ENCODE peak calls at places on chromosomes 3 and 15, in four cellular contexts. P is colonic mucosa, W is endodermal cell, I is neural progenitor cell. R is an unnamed sample.

GRCh38 chr3:141392018-141392370 is 23.7 kb downstream of the ZBTB38 start:
- DNase-seq in P (no peak), W (no peak), I (no peak), R (no peak)

GRCh38 chr3:52689151-52689550 is 3.3 kb downstream of the GNL3 start:
- DNase-seq in W (no peak), P (no peak), I (no peak), R (no peak)

GRCh38 chr3:126914226-126914625 is 68.7 kb upstream of the PLXNA1 start:
- DNase-seq in P (no peak), W (no peak), I (no peak), R (no peak)

GRCh38 chr3:99901200-99901926 is 83.7 kb downstream of the CMSS1 start:
- DNase-seq in I (no peak), P (no peak), W (no peak), R (no peak)

GRCh38 chr15:101043011-101043410 is 123.9 kb downstream of the LRRK1 start:
- DNase-seq in I (no peak), W (peak; percentile 42), P (no peak), R (no peak)

GRCh38 chr3:126971891-126972351 is 11.0 kb upstream of the PLXNA1 start:
- DNase-seq in W (peak; percentile 71), I (peak; percentile 49), P (peak; percentile 66), R (no peak)

GRCh38 chr15:72749700-72750099 is 33.9 kb downstream of the ADPGK start:
- DNase-seq in P (no peak), I (no peak), W (no peak), R (no peak)

GRCh38 chr15:71136159-71137137 is 21.2 kb downstream of the THSD4 start:
- DNase-seq in W (peak; percentile 78), P (no peak), I (no peak), R (peak; percentile 80)

GRCh38 chr15:64455951-64456350 is 4.4 kb upstream of the ZNF609 start:
- DNase-seq in I (peak; percentile 54), W (no peak), P (peak; percentile 29), R (no peak)

DNA sequence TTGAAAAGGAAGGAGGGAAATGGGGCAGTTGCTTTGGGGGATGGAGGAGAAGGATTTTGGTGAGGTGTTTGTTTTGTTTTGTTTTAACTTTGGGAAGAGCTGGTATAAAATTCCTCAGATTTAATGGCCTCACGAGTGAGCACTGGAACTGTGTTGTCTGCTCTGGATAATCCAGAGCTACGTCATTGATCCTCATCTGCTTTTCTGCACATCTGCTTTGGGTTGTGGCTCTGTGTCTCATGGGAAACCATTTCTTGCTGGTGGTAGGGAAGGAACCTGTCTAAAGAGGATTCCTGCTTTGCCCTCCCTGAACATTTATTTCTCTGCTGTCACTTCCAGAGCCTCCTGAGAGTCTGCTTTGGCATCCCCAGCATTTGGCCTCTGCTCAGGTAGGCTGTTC is 3.1 kb downstream of the SNRK start:
- DNase-seq in I (no peak), W (no peak), P (no peak), R (no peak)
- H3K9ac ChIP-seq in I (no peak overlapping the region), W (no peak overlapping the region), P (peak overlapping the region; percentile 49), R (no peak overlapping the region)

DNA sequence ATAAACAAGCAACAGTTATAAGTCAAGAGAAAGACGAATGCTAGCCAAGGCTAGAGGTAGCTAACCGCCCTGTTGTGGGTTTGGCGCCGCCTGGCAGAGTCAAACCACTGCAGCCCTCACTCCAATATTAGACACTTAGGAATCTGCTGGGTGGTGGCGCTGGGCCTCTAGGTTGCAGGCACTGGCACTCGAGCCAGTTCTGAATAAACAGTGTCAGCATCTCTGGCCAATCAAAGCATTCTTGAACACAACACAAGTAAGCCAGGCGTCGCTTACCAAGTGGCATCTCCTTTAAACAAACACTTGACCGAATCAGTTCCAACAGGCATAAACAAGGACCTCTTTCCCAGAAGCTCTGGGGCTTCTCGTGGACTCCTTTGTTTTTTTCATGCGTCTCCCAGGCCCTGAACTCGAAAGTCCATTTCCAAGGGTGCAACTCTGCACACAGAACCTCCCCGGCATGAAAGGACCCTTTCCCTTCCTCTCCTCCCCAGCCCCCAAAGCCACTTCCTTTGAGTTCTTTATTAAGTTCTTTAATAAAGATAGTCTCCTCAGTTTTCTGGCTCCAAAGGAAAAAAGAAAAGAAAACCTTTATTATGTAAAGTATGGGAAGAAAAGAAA is 82.3 kb downstream of the LRIG1 start:
- DNase-seq in I (no peak), W (no peak), P (no peak), R (no peak)
- H3K4me3 ChIP-seq in I (no peak overlapping the region), W (no peak overlapping the region), P (no peak overlapping the region), R (no peak overlapping the region)

DNA sequence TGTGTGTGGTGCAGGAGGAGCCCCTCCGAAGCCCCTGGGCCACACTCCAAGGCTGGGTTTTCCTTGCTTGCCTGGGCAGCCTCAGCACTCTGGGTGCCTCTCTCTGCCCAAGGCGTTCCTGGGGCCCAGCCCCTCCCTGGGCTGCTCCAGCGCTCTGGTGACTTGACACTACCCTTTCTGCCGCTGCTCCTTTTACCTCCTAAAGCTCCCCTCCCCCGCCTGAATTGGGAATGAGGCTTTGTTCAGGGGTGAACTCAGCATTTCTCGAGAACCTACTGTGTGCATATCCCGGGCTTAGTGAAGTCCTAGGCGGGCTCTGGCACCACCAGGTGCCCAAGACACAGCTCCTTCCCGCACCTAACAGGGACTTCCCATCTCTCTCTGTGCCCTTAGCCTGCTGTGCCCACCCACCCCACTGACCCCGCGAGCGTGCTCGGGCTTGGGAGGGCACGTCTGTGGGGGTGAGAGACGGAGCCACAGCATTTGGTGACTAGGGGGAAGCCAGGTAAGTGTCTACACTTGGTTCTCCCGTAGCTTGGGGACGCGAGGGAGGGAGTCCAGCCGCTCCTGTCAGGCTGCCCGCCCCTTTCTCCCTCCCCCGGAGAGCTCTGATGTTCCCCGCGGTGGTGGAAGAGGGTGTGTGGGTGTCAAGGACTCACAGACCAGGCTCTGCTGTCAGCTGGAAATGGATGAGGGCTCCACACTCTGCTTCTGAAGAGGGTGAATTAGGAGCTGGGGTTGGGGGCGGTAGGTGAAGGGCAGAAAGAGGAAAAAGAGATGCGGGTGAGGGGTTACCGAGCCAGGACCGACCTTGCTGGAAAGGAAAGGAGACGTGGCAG is 1.1 kb upstream of the BAHD1 start:
- DNase-seq in P (peak; percentile 59), I (peak; percentile 77), W (peak; percentile 89), R (peak; percentile 58)
- H3K9ac ChIP-seq in P (peak overlapping the region; percentile 81), I (no peak overlapping the region), W (peak overlapping the region; percentile 47), R (peak overlapping the region; percentile 92)

DNA sequence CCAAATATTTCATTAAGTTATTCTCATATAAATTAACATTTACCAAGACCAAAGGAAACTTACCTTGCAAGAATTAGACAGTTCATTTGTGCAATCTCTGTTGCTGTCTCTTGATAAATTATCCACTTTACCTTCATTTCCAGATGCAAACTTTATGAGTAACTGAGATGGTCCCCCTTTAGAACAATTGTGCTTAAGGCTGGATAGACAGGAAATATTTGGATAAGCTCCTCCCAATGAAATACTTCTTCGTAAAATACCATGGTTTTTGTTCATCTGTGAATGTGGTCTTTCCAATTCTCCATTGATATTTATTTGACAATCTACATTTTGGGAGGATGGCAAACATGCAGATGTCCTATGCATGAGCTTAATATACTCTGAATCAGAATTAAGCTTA is 78.2 kb downstream of the NEDD4 start:
- DNase-seq in I (no peak), W (no peak), P (no peak), R (no peak)
- H3K4me3 ChIP-seq in I (no peak overlapping the region), W (no peak overlapping the region), P (no peak overlapping the region), R (no peak overlapping the region)

DNA sequence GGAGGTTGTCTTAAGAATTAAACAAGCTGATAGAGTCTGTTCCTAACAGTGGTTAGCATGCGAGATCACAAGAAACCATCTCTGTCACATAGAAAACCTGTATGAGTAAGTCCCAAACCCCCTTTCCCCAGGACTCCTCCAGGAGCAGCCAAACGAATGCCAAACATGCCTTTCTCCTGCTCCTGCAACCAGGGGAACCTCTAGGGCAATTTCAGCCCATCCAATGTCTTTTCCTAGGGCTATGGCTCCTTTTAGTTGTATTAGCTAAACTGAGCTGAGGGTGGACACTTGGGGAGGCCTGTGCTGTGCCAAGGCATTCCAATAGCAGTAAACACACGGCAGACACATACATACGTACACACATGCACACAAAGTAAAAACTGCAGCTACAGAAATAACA is 36.5 kb upstream of the TIMP4 start:
- DNase-seq in P (no peak), W (no peak), I (no peak), R (peak; percentile 28)
- H3K9ac ChIP-seq in P (peak overlapping the region; percentile 37), W (no peak overlapping the region), I (no peak overlapping the region), R (no peak overlapping the region)

GRCh38 chr3:53773330-53773583 is 73.0 kb downstream of the CHDH start:
- DNase-seq in I (no peak), W (peak; percentile 44), P (no peak), R (no peak)

GRCh38 chr3:53775018-53775417 is 71.2 kb downstream of the CHDH start:
- DNase-seq in I (no peak), W (no peak), P (no peak), R (no peak)

GRCh38 chr3:53774414-53774813 is 71.8 kb downstream of the CHDH start:
- DNase-seq in P (no peak), I (no peak), W (no peak), R (no peak)

GRCh38 chr3:53773586-53774368 is 72.4 kb downstream of the CHDH start:
- DNase-seq in W (no peak), P (no peak), I (no peak), R (no peak)

DNA sequence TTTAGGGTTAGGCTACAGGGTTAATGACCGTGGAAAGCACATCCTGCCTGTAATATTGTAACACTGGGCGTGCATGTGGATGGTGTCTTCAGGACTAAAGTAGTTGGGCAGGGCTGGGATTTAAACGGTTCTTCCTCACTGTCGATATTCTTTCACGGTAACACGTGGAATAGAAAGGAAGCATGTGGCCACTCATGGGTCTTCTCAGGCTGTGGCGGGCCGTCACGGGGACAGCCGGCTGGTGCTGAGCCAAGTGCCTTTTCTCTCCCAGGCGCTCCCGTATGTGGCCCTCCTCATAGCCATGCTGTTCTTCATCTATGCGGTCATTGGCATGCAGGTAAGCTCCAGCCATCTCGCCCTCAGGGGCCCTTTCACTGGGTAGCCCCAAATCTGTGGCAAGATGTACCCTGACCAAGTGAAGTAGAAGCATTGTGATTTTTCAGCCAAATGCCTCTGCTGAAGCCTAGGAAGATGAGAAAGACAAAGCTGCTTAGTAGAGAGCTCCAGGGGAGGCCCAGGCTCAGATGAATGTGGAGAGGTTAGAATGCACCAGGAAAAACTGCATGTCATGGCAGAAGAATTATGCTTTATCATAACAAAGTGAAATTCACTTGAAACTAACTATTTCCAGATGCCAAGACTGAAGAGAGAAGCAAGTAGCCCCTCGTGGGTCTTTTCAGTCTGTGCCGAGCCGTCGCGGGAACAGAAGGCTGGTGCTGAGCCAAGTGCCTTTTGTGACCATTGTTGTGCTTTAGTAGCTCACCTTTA is 73.5 kb downstream of the CHDH start:
- DNase-seq in P (no peak), I (no peak), W (peak; percentile 47), R (no peak)
- H3K4me3 ChIP-seq in P (no peak overlapping the region), I (no peak overlapping the region), W (no peak overlapping the region), R (no peak overlapping the region)

DNA sequence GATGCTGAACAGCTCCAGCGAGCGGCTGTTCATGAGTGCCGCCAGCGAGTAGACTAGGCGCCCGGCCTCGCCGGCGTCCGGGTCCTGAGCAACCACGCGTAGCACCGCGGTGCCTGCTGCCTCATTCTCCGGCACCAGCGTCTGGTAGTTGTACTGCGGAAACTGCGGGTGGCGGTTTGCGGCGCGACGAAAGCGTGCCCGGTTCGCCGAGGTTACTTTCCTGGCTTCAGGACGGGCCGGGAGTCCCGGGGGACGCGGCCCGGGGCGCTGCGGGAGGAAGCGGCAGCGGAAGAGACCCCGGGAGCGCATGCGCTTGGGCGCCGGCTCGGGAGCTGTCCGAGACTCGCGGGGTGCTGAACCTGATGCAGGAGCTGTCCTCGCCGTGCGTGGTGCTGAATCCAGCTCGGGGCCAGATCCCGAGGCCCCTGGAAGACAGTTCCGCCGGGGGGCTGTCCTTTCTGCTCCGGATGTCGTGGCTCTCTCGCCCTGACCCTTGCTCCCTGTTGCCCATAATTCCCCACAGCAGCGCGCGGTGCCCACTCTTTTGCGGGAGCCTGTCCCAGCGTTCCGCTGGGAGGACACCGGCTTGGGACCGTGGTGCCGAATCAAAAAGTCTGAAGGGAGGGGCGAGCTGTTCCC is 1.1 kb downstream of the CELSR3 start:
- DNase-seq in P (peak; percentile 59), W (peak; percentile 95), I (peak; percentile 90), R (no peak)
- H3K9ac ChIP-seq in P (no peak overlapping the region), W (no peak overlapping the region), I (no peak overlapping the region), R (peak overlapping the region; percentile 79)

R was measured in NT2/D1.